ENCODE peak calls at places on chromosomes 16 and 17, in seven cellular contexts. J is AG09319; W is neural progenitor cell; M is GM12891; Y is activated naive CD8-positive, alpha-beta T cell treated with anti-CD3 and anti-CD28 coated beads, Interleukin-2, amount 50 U/mL, for 24 hours; O is ureter; T is occipital lobe. P is an unnamed sample.
A peak's percentile ranks its signal among the peaks of the same experiment; 100 is the strongest.

GRCh38 chr17:6506679-6507231 is 49.6 kb downstream of the PITPNM3 start:
- DNase-seq in J (no peak), W (no peak), M (no peak), Y (no peak), O (no peak), T (no peak), P (no peak)

GRCh38 chr16:30761427-30761927 is 385 bp downstream of the CFAP119 start:
- DNase-seq in J (no peak), W (peak; percentile 70), M (peak; percentile 49), Y (peak; percentile 62), O (no peak), T (no peak), P (peak; percentile 82)

GRCh38 chr16:30184430-30185140 is 1.2 kb downstream of the CORO1A start:
- DNase-seq in J (no peak), W (no peak), M (peak; percentile 25), Y (peak; percentile 51), O (peak; percentile 54), T (no peak), P (peak; percentile 41)

GRCh38 chr16:1206786-1207185 is 18.3 kb downstream of the TPSG1 start:
- DNase-seq in J (no peak), W (no peak), M (no peak), Y (no peak), O (no peak), T (no peak), P (no peak)

GRCh38 chr16:4244254-4244812 is 2.5 kb upstream of the SRL start:
- DNase-seq in J (no peak), W (peak; percentile 82), M (no peak), Y (no peak), O (no peak), T (no peak), P (no peak)

GRCh38 chr17:82235056-82235774 is 6.4 kb downstream of the SLC16A3 start:
- DNase-seq in J (no peak), W (no peak), M (no peak), Y (no peak), O (peak; percentile 50), T (no peak), P (no peak)

GRCh38 chr17:39981207-39982068 is 831 bp downstream of the PSMD3 start:
- DNase-seq in J (no peak), W (peak; percentile 8), M (no peak), Y (no peak), O (no peak), T (no peak), P (no peak)

GRCh38 chr16:82649766-82650165 is 23.0 kb downstream of the CDH13 start:
- DNase-seq in J (no peak), W (no peak), M (no peak), Y (no peak), O (no peak), T (no peak), P (no peak)

GRCh38 chr17:1829189-1829578 is 518 bp downstream of the SMYD4 start:
- DNase-seq in J (no peak), W (no peak), M (no peak), Y (peak; percentile 41), O (no peak), T (no peak), P (no peak)

GRCh38 chr17:49198206-49198605 is 12.2 kb downstream of the GNGT2 start:
- DNase-seq in J (no peak), W (no peak), M (no peak), Y (no peak), O (no peak), T (no peak), P (no peak)

GRCh38 chr16:85126731-85127662 is 14.7 kb upstream of the CIBAR2 start:
- DNase-seq in J (peak; percentile 52), W (peak; percentile 69), M (no peak), Y (peak; percentile 41), O (no peak), T (peak; percentile 39), P (no peak)

GRCh38 chr17:57823469-57824401 is 26.1 kb downstream of the MRPS23 start:
- DNase-seq in J (no peak), W (peak; percentile 32), M (no peak), Y (no peak), O (no peak), T (no peak), P (no peak)

GRCh38 chr16:1933097-1933661 is 9.8 kb downstream of the MSRB1 start:
- DNase-seq in J (no peak), W (no peak), M (no peak), Y (no peak), O (no peak), T (no peak), P (no peak)

GRCh38 chr16:84117482-84117843 is 721 bp upstream of the MBTPS1 start:
- DNase-seq in J (no peak), W (peak; percentile 58), M (peak; percentile 43), Y (peak; percentile 48), O (no peak), T (no peak), P (peak; percentile 53)

GRCh38 chr17:56908061-56908542 is 5.7 kb downstream of the TRIM25 start:
- DNase-seq in J (no peak), W (no peak), M (peak; percentile 56), Y (peak; percentile 32), O (no peak), T (no peak), P (no peak)

GRCh38 chr16:81551821-81552304 is 107.3 kb downstream of the CMIP start:
- DNase-seq in J (no peak), W (no peak), M (no peak), Y (no peak), O (no peak), T (no peak), P (no peak)

GRCh38 chr17:18025596-18026407 is 13.2 kb downstream of the ATPAF2 start:
- DNase-seq in J (no peak), W (no peak), M (no peak), Y (peak; percentile 26), O (no peak), T (no peak), P (no peak)

GRCh38 chr17:75720656-75721462 is at the start of gene ITGB4:
- DNase-seq in J (no peak), W (peak; percentile 80), M (peak; percentile 83), Y (peak; percentile 52), O (peak; percentile 76), T (no peak), P (peak; percentile 49)

GRCh38 chr17:54924405-54924804 is 23.8 kb downstream of the TOM1L1 start:
- DNase-seq in J (no peak), W (no peak), M (no peak), Y (no peak), O (no peak), T (no peak), P (no peak)

GRCh38 chr17:78996781-78997201 is 12.8 kb downstream of the CANT1 start:
- DNase-seq in J (no peak), W (no peak), M (peak; percentile 8), Y (no peak), O (no peak), T (no peak), P (no peak)

GRCh38 chr16:57590654-57591085 is 37.8 kb upstream of the ADGRG1 start:
- DNase-seq in J (no peak), W (no peak), M (no peak), Y (no peak), O (no peak), T (no peak), P (no peak)

GRCh38 chr16:51852892-51853291 is 694.1 kb downstream of the TOX3 start:
- DNase-seq in J (no peak), W (no peak), M (no peak), Y (no peak), O (no peak), T (no peak), P (no peak)

GRCh38 chr17:57580055-57580739 is 164.9 kb downstream of the CCDC182 start:
- DNase-seq in J (no peak), W (peak; percentile 38), M (no peak), Y (no peak), O (no peak), T (no peak), P (no peak)

GRCh38 chr16:21302454-21302853 is 24.4 kb upstream of the CRYM start:
- DNase-seq in J (no peak), W (peak; percentile 13), M (no peak), Y (no peak), O (no peak), T (no peak), P (no peak)

GRCh38 chr16:86019446-86020047 is 120.6 kb downstream of the IRF8 start:
- DNase-seq in J (no peak), W (peak; percentile 60), M (no peak), Y (no peak), O (no peak), T (no peak), P (no peak)